ENCODE peak calls at places on chromosomes 6 and 20, in four cellular contexts. J, Y, X and Z are unnamed samples.

GRCh38 chr6:101490857-101491256 is 97.3 kb downstream of the GRIK2 start:
- DNase-seq in X (no peak), Y (no peak), J (peak), Z (no peak)

GRCh38 chr20:43564993-43565757 is 6.3 kb downstream of the SGK2 start:
- DNase-seq in Y (no peak), J (no peak), X (no peak), Z (no peak)

GRCh38 chr20:14334306-14334930 is 3.0 kb downstream of the FLRT3 start:
- DNase-seq in J (peak), Y (peak), X (no peak), Z (no peak)

GRCh38 chr6:11323666-11324452 is 91.4 kb upstream of the NEDD9 start:
- DNase-seq in X (peak), J (no peak), Y (no peak), Z (no peak)

GRCh38 chr6:85676086-85676729 is 33.5 kb upstream of the SYNCRIP start:
- DNase-seq in X (no peak), Y (no peak), J (no peak), Z (no peak)

GRCh38 chr6:87742106-87742505 is 40.1 kb upstream of the AKIRIN2 start:
- DNase-seq in Y (no peak), X (no peak), J (no peak), Z (no peak)

GRCh38 chr6:48036316-48036715 is 74.7 kb downstream of the PTCHD4 start:
- DNase-seq in Y (no peak), J (peak), X (no peak), Z (no peak)

GRCh38 chr6:146587448-146587847 is 11.3 kb upstream of the ADGB start:
- DNase-seq in J (no peak), X (no peak), Y (no peak), Z (no peak)

GRCh38 chr6:42136508-42137191 is 5.8 kb downstream of the C6orf132 start:
- DNase-seq in X (peak), J (peak), Y (peak), Z (peak)

GRCh38 chr6:87351583-87351982 is 7.0 kb downstream of the C6orf163 start:
- DNase-seq in J (no peak), X (no peak), Y (no peak), Z (no peak)

GRCh38 chr6:27890351-27891299 is 21.6 kb downstream of the OR2B2 start:
- DNase-seq in Y (peak), J (peak), X (peak), Z (peak)

GRCh38 chr20:22339091-22339881 is 245.1 kb downstream of the FOXA2 start:
- DNase-seq in J (peak), X (no peak), Y (peak), Z (peak)

GRCh38 chr6:21371676-21372161 is 221.8 kb upstream of the SOX4 start:
- DNase-seq in X (no peak), J (no peak), Y (no peak), Z (no peak)

GRCh38 chr6:6851059-6851658 is 256.6 kb upstream of the RREB1 start:
- DNase-seq in X (no peak), J (peak), Y (peak), Z (peak)

GRCh38 chr20:31484001-31484400 is 8.9 kb downstream of the REM1 start:
- DNase-seq in X (no peak), J (no peak), Y (no peak), Z (peak)

GRCh38 chr20:50163570-50164317 is 10.2 kb upstream of the PEDS1 start:
- DNase-seq in J (peak), X (no peak), Y (no peak), Z (no peak)

GRCh38 chr20:33287884-33288283 is 4.9 kb downstream of the BPIFB1 start:
- DNase-seq in J (no peak), Y (no peak), X (no peak), Z (no peak)

GRCh38 chr20:40463171-40463570 is 225.9 kb downstream of the MAFB start:
- DNase-seq in J (no peak), Y (no peak), X (no peak), Z (no peak)

GRCh38 chr20:49750611-49751396 is 37.1 kb upstream of the B4GALT5 start:
- DNase-seq in X (peak), Y (no peak), J (no peak), Z (no peak)

GRCh38 chr6:122400467-122401089 is 1.1 kb downstream of the HSF2 start:
- DNase-seq in X (no peak), J (no peak), Y (no peak), Z (peak)

GRCh38 chr20:44024820-44025580 is 110.3 kb downstream of the TOX2 start:
- DNase-seq in J (no peak), Y (no peak), X (no peak), Z (no peak)

GRCh38 chr20:40654876-40655275 is 34.2 kb downstream of the MAFB start:
- DNase-seq in X (no peak), Y (no peak), J (no peak), Z (no peak)

GRCh38 chr6:583639-584038 is 73.3 kb downstream of the HUS1B start:
- DNase-seq in X (no peak), J (no peak), Y (no peak), Z (no peak)

GRCh38 chr6:156686429-156686939 is 90.7 kb upstream of the ARID1B start:
- DNase-seq in Y (peak), X (no peak), J (peak), Z (no peak)

GRCh38 chr6:66854014-66854413 is 1147.0 kb upstream of the EYS start:
- DNase-seq in J (no peak), Y (no peak), X (no peak), Z (no peak)

DNA sequence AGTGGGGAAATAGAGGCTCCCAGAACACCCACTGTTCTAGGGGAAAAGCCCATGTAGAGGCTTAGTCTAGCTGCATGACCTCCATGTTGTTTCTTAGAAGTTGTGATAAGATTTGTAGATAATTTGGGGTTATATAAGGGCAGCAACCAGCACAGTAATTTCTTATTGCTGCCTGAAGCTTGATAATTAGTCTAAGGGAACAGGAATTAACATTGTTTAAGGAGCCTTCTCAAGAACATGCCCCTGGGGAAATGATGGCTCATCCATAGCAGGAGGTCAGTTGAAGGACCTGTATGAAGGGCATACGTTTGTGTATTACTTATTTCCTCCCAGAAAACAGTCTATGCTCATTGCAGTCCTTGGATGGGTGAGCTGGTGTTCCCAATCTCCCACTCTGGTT is 170.7 kb upstream of the SCGN start:
- DNase-seq in Y (no peak), X (no peak), J (no peak), Z (no peak)
- TF ChIP-seq ELK1 in Y (no peak), X (no peak), J (no peak), Z (no peak)

DNA sequence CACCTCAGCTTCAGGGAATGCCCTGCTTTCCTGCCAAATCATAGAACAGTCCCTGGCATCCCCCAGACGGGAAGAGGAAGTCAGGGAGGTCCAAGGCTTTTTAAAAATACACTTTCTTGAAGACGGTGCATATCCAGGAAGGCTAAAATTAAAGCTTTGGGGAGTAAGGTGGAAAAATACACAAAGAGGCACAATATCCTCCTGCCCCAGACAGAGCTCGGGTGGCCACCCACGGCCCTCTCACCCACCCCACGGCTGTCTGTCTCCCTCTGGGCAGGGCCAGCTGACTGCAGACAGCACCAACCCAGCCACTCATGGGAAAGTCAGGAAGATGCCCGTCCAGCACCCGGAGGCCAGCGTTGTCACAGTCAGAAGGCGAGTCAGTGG is 53.6 kb downstream of the BMP7 start:
- DNase-seq in J (no peak), Y (no peak), X (no peak), Z (no peak)
- TF ChIP-seq CEBPB in J (no peak), Y (no peak), X (no peak), Z (no peak)

DNA sequence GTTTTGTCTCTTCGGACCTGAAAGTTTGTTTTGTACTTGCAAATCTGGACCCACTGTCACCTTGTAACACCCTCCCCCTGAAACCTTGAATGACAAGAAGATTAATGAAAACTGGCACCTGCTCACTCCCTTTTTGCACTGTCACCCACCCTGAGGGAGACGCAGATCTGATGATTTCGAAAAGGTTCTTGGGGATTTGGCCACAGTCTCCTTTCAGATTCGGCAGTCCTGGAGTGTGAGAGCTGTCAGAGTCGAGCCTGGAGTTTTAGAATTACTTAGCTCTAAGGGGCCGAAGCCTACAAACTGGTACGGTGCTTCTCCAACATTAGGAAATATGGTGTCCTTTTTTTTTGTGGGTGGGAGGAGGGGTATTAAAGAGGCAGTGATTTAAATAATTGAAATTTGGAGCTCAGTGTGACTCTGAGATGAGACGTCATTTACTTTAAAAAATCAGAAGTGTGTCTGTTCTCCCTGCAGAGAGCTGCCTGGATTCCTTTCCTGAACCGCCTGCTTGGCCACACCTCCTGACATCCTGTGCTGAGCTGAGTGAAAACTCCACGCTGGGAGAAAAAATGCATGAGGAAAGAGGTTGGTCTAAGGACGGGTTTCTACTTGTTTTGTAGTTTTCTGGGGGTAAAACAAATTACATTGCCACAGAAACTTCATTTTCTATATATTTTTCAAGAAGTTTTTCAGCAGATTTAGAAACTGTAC is 447.0 kb upstream of the CDH4 start:
- DNase-seq in Y (no peak), J (no peak), X (no peak), Z (no peak)
- TF ChIP-seq ELK1 in Y (no peak), J (no peak), X (no peak), Z (no peak)

DNA sequence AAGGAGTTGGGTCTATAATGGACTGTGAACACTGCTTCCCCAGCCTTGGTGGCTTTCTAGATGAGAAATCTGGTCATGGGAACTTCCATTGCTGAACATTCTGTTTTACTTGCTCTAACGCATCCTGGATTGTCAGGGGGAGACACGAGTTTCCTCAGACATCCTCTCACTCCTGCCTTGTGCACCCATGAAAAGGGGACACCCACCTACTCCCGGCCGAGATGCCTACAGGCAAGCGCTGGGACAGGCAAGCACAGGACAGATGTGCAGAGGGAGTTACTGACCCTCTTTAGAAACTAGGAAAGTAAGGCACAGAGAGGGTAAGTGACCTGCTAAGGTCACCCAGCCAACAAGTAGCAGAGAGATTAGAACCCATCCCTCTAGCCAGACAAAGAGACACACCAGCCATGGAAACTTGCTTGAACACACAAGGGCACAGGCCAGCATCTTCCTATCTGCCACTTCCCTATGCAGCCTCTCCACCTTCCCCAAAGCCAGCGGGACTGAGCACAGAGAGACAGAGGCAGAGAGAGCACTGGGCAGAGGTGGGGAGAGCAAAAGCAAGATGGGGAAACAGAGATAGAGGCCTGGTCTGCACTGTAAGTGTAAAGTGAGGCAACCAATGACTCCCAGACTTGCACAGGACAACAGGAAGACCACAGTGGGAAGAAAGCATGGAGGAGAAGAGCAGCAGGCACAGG is 845 bp upstream of the SFTA2 start:
- DNase-seq in J (no peak), Y (no peak), X (no peak), Z (no peak)
- TF ChIP-seq CEBPB in J (no peak), Y (no peak), X (no peak), Z (no peak)

DNA sequence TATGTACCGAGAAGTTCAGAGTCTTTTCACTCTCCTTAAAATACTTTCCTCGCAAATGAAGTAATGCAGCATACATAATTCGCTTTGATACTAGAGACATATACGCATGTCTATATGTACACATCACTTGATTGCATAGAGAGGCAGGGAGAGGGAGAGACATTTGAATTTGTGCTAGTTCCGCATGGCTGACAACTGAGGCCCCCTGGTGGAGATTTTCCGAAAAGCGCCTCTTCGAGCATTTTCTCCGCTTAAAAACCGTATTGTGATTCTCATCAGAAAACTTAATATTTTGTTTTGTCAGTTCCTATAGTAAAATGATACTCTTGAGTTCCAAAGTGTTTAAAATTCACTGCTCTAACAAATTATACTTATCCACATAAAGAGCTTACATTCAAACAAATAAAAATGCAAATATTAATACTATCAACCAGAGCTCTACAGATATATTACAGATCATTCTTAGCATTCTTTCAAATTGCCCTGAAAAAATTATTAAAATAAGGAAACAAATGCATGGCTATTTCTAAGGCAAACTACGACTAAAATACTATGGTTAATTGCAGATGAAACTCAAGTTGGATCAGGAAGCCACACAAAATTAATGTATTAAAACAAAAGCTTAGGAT is 636 bp downstream of the MYLK4 start:
- DNase-seq in Y (peak), J (peak), X (no peak), Z (peak)
- TF ChIP-seq ELK1 in Y (no peak), J (no peak), X (no peak), Z (no peak)

GRCh38 chr6:33010356-33010755 is 965 bp upstream of the HLA-DOA start:
- DNase-seq in J (no peak), Y (no peak), X (no peak), Z (no peak)
- TF ChIP-seq CEBPB in J (no peak), Y (no peak), X (no peak), Z (no peak)

GRCh38 chr20:56780266-56780665 is 151.2 kb downstream of the TFAP2C start:
- DNase-seq in J (no peak), X (no peak), Y (no peak), Z (no peak)
- TF ChIP-seq ELK1 in J (no peak), X (no peak), Y (no peak), Z (no peak)

DNA sequence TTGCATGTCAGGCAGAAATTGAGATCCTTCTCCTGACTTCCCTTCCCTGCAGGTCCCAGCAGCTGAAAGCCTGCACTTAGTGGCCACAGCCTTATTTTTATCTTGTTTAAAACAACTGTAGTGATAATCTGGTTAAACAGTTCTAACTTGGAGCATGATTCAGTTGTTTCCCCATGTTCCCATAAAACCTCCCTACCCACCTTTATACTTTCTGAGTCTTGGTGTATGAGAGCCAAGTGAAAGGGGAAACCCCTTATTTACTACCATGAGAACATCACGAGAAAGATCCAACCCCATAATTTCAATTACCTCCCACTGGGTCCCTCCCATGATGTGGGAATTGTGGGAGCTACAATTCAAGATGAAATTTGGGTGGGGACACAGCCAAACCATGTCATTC is 195.3 kb downstream of the SLC16A10 start:
- DNase-seq in J (no peak), Y (no peak), X (no peak), Z (no peak)
- TF ChIP-seq CEBPB in J (no peak), Y (no peak), X (no peak), Z (no peak)

GRCh38 chr6:88908598-88909548 is 54.5 kb downstream of the RNGTT start:
- DNase-seq in J (no peak), Y (no peak), X (no peak), Z (no peak)
- TF ChIP-seq ELK1 in J (no peak), Y (no peak), X (no peak), Z (no peak)